ENCODE peak calls at places on chromosome 7, in ten cellular contexts. F, B, A, I, T, D, Z, P, O and M are unnamed samples.

GRCh38 chr7:70380315-70381027 is 751.5 kb upstream of the GALNT17 start:
- DNase-seq in F (no peak), B (no peak), A (no peak), I (peak; percentile 52), T (no peak), D (no peak), Z (peak; percentile 11), P (no peak), O (no peak), M (no peak)

GRCh38 chr7:1111156-1111555 is 23.2 kb downstream of the GPER1 start:
- DNase-seq in F (no peak), B (no peak), A (no peak), I (no peak), T (no peak), D (no peak), Z (no peak), P (no peak), O (no peak), M (no peak)

GRCh38 chr7:325051-325798 is 35.3 kb downstream of the FOXL3 start:
- DNase-seq in F (no peak), B (no peak), A (no peak), I (no peak), T (no peak), D (no peak), Z (no peak), P (no peak), O (no peak), M (no peak)

GRCh38 chr7:124603066-124603465 is 162.5 kb downstream of the GPR37 start:
- DNase-seq in F (no peak), B (no peak), A (no peak), I (peak; percentile 0), T (no peak), D (no peak), Z (no peak), P (no peak), O (no peak), M (no peak)

GRCh38 chr7:107836237-107837144 is 33.5 kb upstream of the SLC26A3 start:
- DNase-seq in F (peak; percentile 31), B (peak; percentile 5), A (no peak), I (no peak), T (no peak), D (no peak), Z (peak; percentile 13), P (no peak), O (no peak), M (no peak)

GRCh38 chr7:42611529-42611928 is 300.3 kb downstream of the C7orf25 start:
- DNase-seq in F (no peak), B (no peak), A (no peak), I (no peak), T (no peak), D (no peak), Z (no peak), P (no peak), O (no peak), M (no peak)

GRCh38 chr7:81842361-81842760 is 72.5 kb upstream of the HGF start:
- DNase-seq in F (no peak), B (no peak), A (no peak), I (no peak), T (no peak), D (no peak), Z (no peak), P (no peak), O (no peak), M (no peak)

GRCh38 chr7:57427146-57427545 is 22.8 kb upstream of the ZNF716 start:
- DNase-seq in F (no peak), B (no peak), A (no peak), I (no peak), T (no peak), D (no peak), Z (no peak), P (no peak), O (no peak), M (no peak)

GRCh38 chr7:30473393-30473775 is 5.2 kb downstream of the NOD1 start:
- DNase-seq in F (no peak), B (no peak), A (no peak), I (no peak), T (no peak), D (no peak), Z (no peak), P (no peak), O (no peak), M (no peak)

GRCh38 chr7:82247814-82248433 is 195.7 kb downstream of the CACNA2D1 start:
- DNase-seq in F (peak; percentile 8), B (peak; percentile 32), A (no peak), I (peak; percentile 44), T (no peak), D (no peak), Z (no peak), P (no peak), O (peak; percentile 5), M (no peak)

GRCh38 chr7:20199015-20199737 is 18.0 kb downstream of the MACC1 start:
- DNase-seq in F (peak; percentile 94), B (peak; percentile 72), A (no peak), I (peak; percentile 78), T (no peak), D (no peak), Z (peak; percentile 76), P (no peak), O (no peak), M (peak; percentile 78)

DNA sequence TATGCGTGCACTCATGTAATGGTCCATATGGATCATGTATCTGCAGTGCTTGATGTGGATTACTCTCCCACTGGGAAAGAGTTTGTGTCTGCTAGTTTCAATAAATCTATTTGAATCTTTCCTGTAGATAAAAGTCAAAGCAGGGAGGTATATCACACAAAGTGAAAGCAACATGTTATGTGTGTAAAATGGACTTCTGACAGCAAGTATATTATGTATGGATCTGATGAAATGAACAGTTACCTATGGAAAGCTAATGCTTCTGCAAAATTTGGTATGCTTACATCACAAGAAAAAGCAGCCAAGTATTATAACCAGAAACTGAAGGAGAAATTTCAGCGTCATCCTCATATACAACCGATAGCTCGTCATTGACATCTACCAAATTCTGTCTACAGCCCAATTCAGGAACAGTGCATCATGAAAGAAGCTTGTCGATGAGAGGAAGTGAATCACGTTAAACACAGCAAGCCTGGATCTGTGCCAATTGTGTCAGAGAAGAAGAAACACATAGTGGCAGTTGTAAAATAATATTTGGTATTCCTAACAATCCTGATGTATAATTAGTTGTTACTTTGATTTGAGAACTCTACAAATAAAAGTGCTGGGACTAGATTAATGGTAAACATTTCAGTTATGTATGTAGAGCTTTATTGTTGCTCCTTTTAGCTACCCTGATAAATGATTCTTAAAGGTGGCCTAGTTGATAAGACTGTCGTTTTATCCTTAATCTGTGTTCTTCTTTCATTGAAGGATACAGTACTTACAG is 14.2 kb upstream of the SYPL1 start:
- DNase-seq in F (no peak), B (peak; percentile 71), A (peak; percentile 72), I (peak; percentile 67), T (no peak), D (no peak), Z (peak; percentile 58), P (no peak), O (no peak), M (no peak)
- H3K4me1 ChIP-seq in F (no peaks in the 10 kb centered on the region), B (peaks cover 3% of the 10 kb centered on the region), A (no peaks in the 10 kb centered on the region), I (peaks cover 13% of the 10 kb centered on the region), T (no peaks in the 10 kb centered on the region), D (no peaks in the 10 kb centered on the region), Z (no peaks in the 10 kb centered on the region), P (peaks cover 35% of the 10 kb centered on the region), O (peaks cover 7% of the 10 kb centered on the region), M (peaks cover 8% of the 10 kb centered on the region)

DNA sequence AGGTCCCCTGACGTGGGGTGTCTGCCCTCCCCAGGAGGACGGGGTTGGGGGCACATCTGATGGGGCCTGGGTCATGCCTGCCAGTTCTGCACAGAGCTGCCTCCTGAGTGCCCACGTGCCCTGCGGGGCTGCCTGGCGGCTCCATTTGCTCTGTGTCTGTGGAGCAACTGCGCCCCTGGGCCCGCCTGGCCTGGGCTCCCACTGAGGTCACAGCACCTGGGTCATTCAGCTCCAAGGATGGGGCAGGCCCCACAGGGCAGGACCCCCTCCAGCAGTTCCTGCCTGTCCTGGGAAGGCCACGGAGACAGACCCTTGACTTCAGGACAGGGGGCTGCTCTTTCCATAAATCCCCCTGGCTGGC is 590.6 kb downstream of the PTPRN2 start:
- DNase-seq in F (no peak), B (no peak), A (no peak), I (no peak), T (no peak), D (no peak), Z (no peak), P (no peak), O (no peak), M (no peak)
- H3K4me1 ChIP-seq in F (peaks cover 8% of the 10 kb centered on the region), B (no peaks in the 10 kb centered on the region), A (no peaks in the 10 kb centered on the region), I (no peaks in the 10 kb centered on the region), T (no peaks in the 10 kb centered on the region), D (no peaks in the 10 kb centered on the region), Z (no peaks in the 10 kb centered on the region), P (no peaks in the 10 kb centered on the region), O (no peaks in the 10 kb centered on the region), M (no peaks in the 10 kb centered on the region)

GRCh38 chr7:73708961-73709360 is 10.5 kb downstream of the STX1A start:
- DNase-seq in F (no peak), B (no peak), A (no peak), I (no peak), T (no peak), D (no peak), Z (no peak), P (no peak), O (no peak), M (no peak)
- H3K4me1 ChIP-seq in F (peaks cover 40% of the 10 kb centered on the region), B (no peaks in the 10 kb centered on the region), A (no peaks in the 10 kb centered on the region), I (no peaks in the 10 kb centered on the region), T (peaks cover 21% of the 10 kb centered on the region), D (peaks cover 6% of the 10 kb centered on the region), Z (no peaks in the 10 kb centered on the region), P (no peaks in the 10 kb centered on the region), O (peaks cover 93% of the 10 kb centered on the region), M (no peaks in the 10 kb centered on the region)

GRCh38 chr7:128172151-128172550 is 68.9 kb upstream of the LEP start:
- DNase-seq in F (no peak), B (no peak), A (no peak), I (no peak), T (no peak), D (no peak), Z (no peak), P (no peak), O (no peak), M (no peak)

GRCh38 chr7:128171342-128171918 is 69.6 kb upstream of the LEP start:
- DNase-seq in F (no peak), B (no peak), A (no peak), I (no peak), T (no peak), D (no peak), Z (no peak), P (no peak), O (no peak), M (no peak)

GRCh38 chr7:128176696-128177095 is 64.4 kb upstream of the LEP start:
- DNase-seq in F (no peak), B (no peak), A (no peak), I (peak; percentile 19), T (no peak), D (no peak), Z (no peak), P (no peak), O (no peak), M (no peak)

GRCh38 chr7:128172963-128173362 is 68.1 kb upstream of the LEP start:
- DNase-seq in F (no peak), B (no peak), A (no peak), I (no peak), T (no peak), D (no peak), Z (no peak), P (no peak), O (no peak), M (no peak)

DNA sequence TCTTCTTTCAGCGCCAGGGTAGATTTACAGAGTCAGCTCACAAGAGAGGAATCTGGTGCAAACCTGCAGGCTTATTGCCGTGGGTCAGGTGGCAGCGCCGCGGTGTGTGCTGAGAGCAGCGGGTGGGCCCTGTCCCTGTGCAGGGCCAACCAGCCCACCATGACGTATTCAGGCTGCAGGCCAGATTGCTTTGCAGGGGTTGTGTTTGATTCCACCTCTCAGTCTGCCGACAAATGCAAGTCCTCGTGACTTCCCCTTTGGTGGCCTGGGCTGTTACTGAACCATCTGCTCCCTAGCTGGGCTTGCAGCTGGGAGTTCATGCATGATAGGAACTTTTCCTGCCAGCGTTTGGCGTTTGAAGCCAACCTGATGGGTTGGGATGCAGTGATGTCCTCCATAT is 66.7 kb upstream of the LEP start:
- DNase-seq in F (no peak), B (no peak), A (no peak), I (no peak), T (no peak), D (no peak), Z (no peak), P (no peak), O (no peak), M (no peak)
- H3K4me1 ChIP-seq in F (no peaks in the 10 kb centered on the region), B (no peaks in the 10 kb centered on the region), A (no peaks in the 10 kb centered on the region), I (no peaks in the 10 kb centered on the region), T (no peaks in the 10 kb centered on the region), D (no peaks in the 10 kb centered on the region), Z (no peaks in the 10 kb centered on the region), P (no peaks in the 10 kb centered on the region), O (no peaks in the 10 kb centered on the region), M (no peaks in the 10 kb centered on the region)